ENCODE peak calls at places on chromosome 4, in five cellular contexts. B, F, K, A and C are unnamed samples.

GRCh38 chr4:112927544-112927943 is 121.9 kb upstream of the ANK2 start:
- DNase-seq in A (peak; percentile 16), B (no peak), F (no peak), K (no peak), C (no peak)

GRCh38 chr4:99885063-99885664 is 9.1 kb downstream of the LAMTOR3 start:
- DNase-seq in B (no peak), A (peak; percentile 62), F (no peak), K (peak; percentile 59), C (no peak)

GRCh38 chr4:183158062-183158461 is 59.0 kb downstream of the WWC2 start:
- DNase-seq in A (peak; percentile 66), B (no peak), F (no peak), K (peak; percentile 56), C (peak; percentile 37)

GRCh38 chr4:87804871-87805270 is 5.5 kb downstream of the IBSP start:
- DNase-seq in F (no peak), A (no peak), K (no peak), B (no peak), C (no peak)

GRCh38 chr4:7295917-7296660 is 103.8 kb downstream of the SORCS2 start:
- DNase-seq in K (peak; percentile 7), B (peak; percentile 24), A (peak; percentile 39), F (no peak), C (peak; percentile 5)

GRCh38 chr4:106615407-106615945 is 246.9 kb upstream of the GIMD1 start:
- DNase-seq in K (no peak), A (no peak), B (no peak), F (no peak), C (no peak)

GRCh38 chr4:46979283-46979682 is 14.1 kb downstream of the GABRA4 start:
- DNase-seq in F (no peak), A (no peak), B (no peak), K (no peak), C (no peak)

GRCh38 chr4:64940698-64941097 is 531.4 kb upstream of the TECRL start:
- DNase-seq in K (peak; percentile 84), F (no peak), B (no peak), A (no peak), C (no peak)

GRCh38 chr4:74663631-74664030 is 130.7 kb downstream of the BTC start:
- DNase-seq in F (no peak), A (no peak), B (no peak), K (no peak), C (no peak)

DNA sequence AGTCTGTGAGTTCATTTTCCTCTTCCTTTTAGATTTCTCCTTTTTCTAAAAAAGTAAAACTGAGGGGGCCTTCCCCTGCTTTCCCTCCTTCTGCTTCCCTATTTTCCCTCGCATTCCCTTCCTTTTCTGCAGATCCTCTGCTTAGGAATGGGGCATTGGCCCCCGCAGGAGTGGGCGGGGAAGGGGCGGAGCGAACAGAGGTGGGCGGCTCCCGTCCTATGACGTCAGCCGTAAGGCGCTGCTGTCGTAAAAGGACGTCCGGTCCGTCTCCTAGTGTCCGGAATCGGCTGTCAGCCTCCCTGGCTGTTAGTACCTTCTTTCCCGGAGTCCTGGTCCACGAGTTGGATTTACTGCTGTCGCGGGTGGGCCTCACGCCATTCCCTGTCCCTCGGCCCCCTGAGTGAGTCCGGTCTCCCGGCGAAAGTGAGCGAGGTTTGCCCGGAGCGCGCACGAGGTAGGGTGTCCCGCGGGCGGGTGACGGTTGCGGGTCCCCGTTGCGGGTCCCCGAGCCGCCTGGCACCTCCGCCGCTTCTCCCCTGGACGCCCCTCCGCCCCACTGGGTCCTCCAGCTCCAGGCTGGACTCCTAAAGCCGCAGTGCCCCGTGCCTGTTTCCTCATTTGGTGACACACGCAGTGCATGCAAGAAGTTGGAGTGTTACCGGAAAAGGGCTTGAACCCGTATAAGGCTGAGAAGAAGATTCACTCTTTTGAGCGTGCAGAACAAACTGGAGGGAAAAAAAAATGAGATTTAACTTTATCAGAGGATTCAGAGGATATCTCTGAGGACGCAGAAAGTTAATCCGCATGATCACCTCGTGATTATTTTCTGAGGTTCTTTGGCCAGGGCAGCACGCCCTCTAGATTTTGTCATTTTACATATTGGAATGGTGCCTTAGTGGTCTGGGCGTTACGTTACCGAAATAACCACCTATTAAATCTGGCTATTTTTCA is at the start of gene ZNF330:
- DNase-seq in B (peak; percentile 93), F (peak; percentile 91), A (peak; percentile 95), K (peak; percentile 92), C (peak; percentile 89)
- TF ChIP-seq CTCF in B (no peak), F (no peak), A (peak; percentile 7), K (peak; percentile 24), C (peak; percentile 5)

GRCh38 chr4:119297795-119298194 is 24.1 kb downstream of the FABP2 start:
- DNase-seq in F (no peak), A (no peak), K (no peak), B (no peak), C (no peak)

GRCh38 chr4:119302073-119302832 is 19.7 kb downstream of the FABP2 start:
- DNase-seq in A (no peak), K (no peak), B (no peak), F (no peak), C (no peak)

GRCh38 chr4:119300072-119300387 is 21.9 kb downstream of the FABP2 start:
- DNase-seq in A (peak; percentile 77), B (peak; percentile 50), K (no peak), F (peak; percentile 54), C (peak; percentile 78)

GRCh38 chr4:119300388-119301131 is 21.4 kb downstream of the FABP2 start:
- DNase-seq in F (peak; percentile 99), B (peak; percentile 97), A (peak; percentile 94), K (peak; percentile 93), C (peak; percentile 98)

GRCh38 chr4:119299221-119300071 is 22.5 kb downstream of the FABP2 start:
- DNase-seq in B (no peak), F (no peak), K (peak; percentile 28), A (peak; percentile 28), C (no peak)
- H3K4me3 ChIP-seq in B (peak overlapping the region; percentile 62), F (peak overlapping the region; percentile 86), K (peak overlapping the region; percentile 74), A (peak overlapping the region; percentile 84), C (peak overlapping the region; percentile 91)

GRCh38 chr4:2837110-2837903 is 6.3 kb upstream of the ADD1 start:
- DNase-seq in F (peak; percentile 43), A (no peak), K (no peak), B (peak; percentile 7), C (no peak)
- TF ChIP-seq CTCF in F (no peak), A (no peak), K (no peak), B (no peak), C (no peak)

GRCh38 chr4:105088110-105088879 is 58.4 kb upstream of the TET2 start:
- DNase-seq in A (peak; percentile 89), K (peak; percentile 94), F (no peak), B (no peak), C (peak; percentile 78)
- H3K4me3 ChIP-seq in A (peak overlapping the region; percentile 21), K (peak overlapping the region; percentile 14), F (peak overlapping the region; percentile 18), B (no peak overlapping the region), C (peak overlapping the region; percentile 41)